ENCODE peak calls at places on chromosomes 5 and 9, in ten cellular contexts. R is H4; Z is naive thymus-derived CD4-positive, alpha-beta T cell; D is T47D; J is fibroblast of the aortic adventitia; S is CD8-positive, alpha-beta memory T cell; C is naive B cell; O is fibroblast of pulmonary artery; H is neural crest cell; A is central memory CD4-positive, alpha-beta T cell. T is an unnamed sample.

GRCh38 chr5:143085319-143085917 is 315.2 kb downstream of the ARHGAP26 start:
- DNase-seq in O (no peak), R (peak; percentile 61), Z (no peak), C (no peak), A (no peak), J (no peak), H (no peak), S (no peak), D (no peak), T (no peak)

GRCh38 chr5:142441638-142442037 is 116.8 kb upstream of the SPRY4 start:
- DNase-seq in D (no peak), J (no peak), H (peak; percentile 5), A (peak; percentile 29), R (no peak), S (no peak), C (no peak), O (peak; percentile 68), Z (peak; percentile 37), T (no peak)

GRCh38 chr9:115146581-115147021 is 28.6 kb upstream of the TNC start:
- DNase-seq in J (peak; percentile 93), H (no peak), D (no peak), A (no peak), R (peak; percentile 63), S (no peak), O (peak; percentile 77), C (no peak), Z (no peak), T (no peak)

GRCh38 chr5:139723986-139724587 is 71.5 kb upstream of the PSD2 start:
- DNase-seq in Z (no peak), C (no peak), S (no peak), O (no peak), J (no peak), H (no peak), D (no peak), A (no peak), R (no peak), T (no peak)

GRCh38 chr5:115626444-115626823 is 598 bp upstream of the TMED7 start:
- DNase-seq in C (no peak), Z (no peak), O (no peak), H (no peak), J (peak; percentile 65), R (no peak), D (no peak), A (no peak), S (no peak), T (no peak)

GRCh38 chr9:32841314-32841713 is 58.0 kb downstream of the TMEM215 start:
- DNase-seq in J (no peak), H (no peak), Z (no peak), R (no peak), C (no peak), S (no peak), O (no peak), D (no peak), A (no peak), T (no peak)

GRCh38 chr5:145347026-145347616 is 488.0 kb downstream of the PRELID2 start:
- DNase-seq in O (peak; percentile 74), H (peak; percentile 13), D (peak; percentile 63), C (no peak), J (peak; percentile 79), R (peak; percentile 51), Z (no peak), S (no peak), A (no peak), T (no peak)

GRCh38 chr5:133691448-133691847 is 79.1 kb upstream of the FSTL4 start:
- DNase-seq in Z (no peak), C (no peak), O (no peak), D (no peak), A (no peak), J (no peak), S (no peak), H (no peak), R (no peak), T (no peak)

GRCh38 chr9:91419222-91420191 is 4.1 kb downstream of the NFIL3 start:
- DNase-seq in C (no peak), S (no peak), H (no peak), J (peak; percentile 99), D (peak; percentile 48), O (peak; percentile 97), R (peak; percentile 87), A (no peak), Z (no peak), T (no peak)

GRCh38 chr5:82314964-82315728 is 37.0 kb upstream of the RPS23 start:
- DNase-seq in C (no peak), H (no peak), R (no peak), Z (no peak), J (peak; percentile 52), A (no peak), D (no peak), O (no peak), S (no peak), T (no peak)

GRCh38 chr9:69549310-69550202 is 122.6 kb downstream of the APBA1 start:
- DNase-seq in D (peak; percentile 48), O (peak; percentile 64), R (peak; percentile 23), Z (peak; percentile 42), S (peak; percentile 2), H (peak; percentile 23), A (peak; percentile 26), J (peak; percentile 63), C (peak; percentile 14), T (no peak)

GRCh38 chr5:134524826-134525686 is at the start of gene JADE2:
- DNase-seq in A (peak; percentile 87), S (peak; percentile 77), J (peak; percentile 81), Z (peak; percentile 92), O (peak; percentile 81), H (peak; percentile 28), C (peak; percentile 93), R (peak; percentile 84), D (peak; percentile 78), T (peak; percentile 70)

GRCh38 chr5:140966293-140967225 is at the start of gene PCDHAC2:
- DNase-seq in O (peak; percentile 21), Z (no peak), C (no peak), J (no peak), D (peak; percentile 70), H (peak; percentile 55), R (peak; percentile 60), S (no peak), A (no peak), T (peak; percentile 72)

GRCh38 chr9:33211695-33212393 is 28.1 kb upstream of the SPINK4 start:
- DNase-seq in H (no peak), J (peak; percentile 31), R (no peak), A (no peak), D (no peak), C (no peak), O (peak; percentile 38), S (no peak), Z (no peak), T (no peak)

GRCh38 chr9:82223442-82223841 is 234.9 kb downstream of the SPATA31D1 start:
- DNase-seq in C (no peak), O (peak; percentile 18), A (no peak), D (no peak), S (no peak), H (no peak), Z (no peak), R (no peak), J (peak; percentile 84), T (no peak)

GRCh38 chr9:38075272-38075671 is 6.2 kb upstream of the SHB start:
- DNase-seq in S (no peak), A (no peak), H (no peak), O (no peak), Z (no peak), R (no peak), D (no peak), J (no peak), C (no peak), T (no peak)

GRCh38 chr5:124655943-124656459 is 90.4 kb downstream of the ZNF608 start:
- DNase-seq in J (peak; percentile 83), D (peak; percentile 66), H (no peak), A (no peak), C (peak; percentile 42), R (peak; percentile 96), Z (no peak), O (peak; percentile 83), S (no peak), T (no peak)

GRCh38 chr5:505946-506555 is 18.2 kb downstream of the SLC9A3 start:
- DNase-seq in A (no peak), J (no peak), O (no peak), H (no peak), S (no peak), R (no peak), C (no peak), D (peak; percentile 69), Z (no peak), T (no peak)

GRCh38 chr5:53423724-53424123 is 56.7 kb upstream of the FST start:
- DNase-seq in H (no peak), O (no peak), R (no peak), A (no peak), J (peak; percentile 75), D (no peak), S (no peak), Z (no peak), C (no peak), T (no peak)

GRCh38 chr9:15697459-15697858 is 144.6 kb downstream of the CCDC171 start:
- DNase-seq in Z (no peak), S (no peak), O (peak; percentile 58), C (no peak), A (no peak), H (no peak), D (no peak), R (peak; percentile 85), J (peak; percentile 83), T (no peak)

GRCh38 chr9:38172601-38173000 is 103.6 kb upstream of the SHB start:
- DNase-seq in A (no peak), S (no peak), Z (no peak), D (peak; percentile 64), H (no peak), O (no peak), R (no peak), C (no peak), J (no peak), T (no peak)

GRCh38 chr9:91197232-91198181 is 164.2 kb downstream of the AUH start:
- DNase-seq in C (no peak), S (no peak), Z (no peak), O (peak; percentile 99), J (peak; percentile 99), H (no peak), A (no peak), D (no peak), R (peak; percentile 87), T (no peak)

GRCh38 chr9:130426883-130427282 is 17.9 kb upstream of the ASS1 start:
- DNase-seq in D (no peak), H (no peak), R (peak; percentile 58), A (no peak), O (peak; percentile 43), J (peak; percentile 39), S (no peak), C (no peak), Z (no peak), T (no peak)

GRCh38 chr5:52727568-52727967 is 60.1 kb upstream of the ITGA1 start:
- DNase-seq in D (no peak), A (no peak), Z (no peak), C (no peak), J (peak; percentile 77), H (no peak), S (no peak), O (peak; percentile 79), R (peak; percentile 79), T (no peak)

GRCh38 chr9:15421532-15421931 is 1.1 kb upstream of the SNAPC3 start:
- DNase-seq in Z (no peak), D (no peak), H (no peak), C (no peak), A (no peak), S (no peak), R (no peak), J (no peak), O (no peak), T (no peak)

GRCh38 chr5:17203329-17204132 is 13.9 kb upstream of the BASP1 start:
- DNase-seq in R (peak; percentile 62), H (peak; percentile 43), S (no peak), O (peak; percentile 88), C (peak; percentile 38), D (peak; percentile 77), A (no peak), J (peak; percentile 90), Z (peak; percentile 27), T (no peak)

GRCh38 chr5:175195698-175196656 is 248.0 kb downstream of the DRD1 start:
- DNase-seq in J (peak; percentile 62), O (no peak), S (no peak), D (no peak), R (peak; percentile 45), Z (no peak), A (no peak), H (no peak), C (no peak), T (no peak)

GRCh38 chr5:119328753-119329602 is 26.8 kb upstream of the TNFAIP8 start:
- DNase-seq in R (peak; percentile 89), A (peak; percentile 69), S (peak; percentile 61), D (no peak), H (no peak), C (no peak), Z (peak; percentile 32), O (peak; percentile 35), J (peak; percentile 41), T (no peak)

T was measured in mesothelial cell of epicardium.